ENCODE peak calls at places on chromosomes 3 and 15, in nine cellular contexts. F is pancreas, Q is mammary epithelial cell, W is esophagus squamous epithelium, D is IMR-90, K is ovary, S is endothelial cell of umbilical vein, N is GM23338, E is uterus. R is an unnamed sample.

GRCh38 chr15:98315951-98316350 is 332.4 kb upstream of the IGF1R start:
- DNase-seq in S (no peak), F (no peak), Q (no peak), D (no peak), E (no peak), N (no peak), K (no peak), W (no peak), R (no peak)

GRCh38 chr3:45381168-45381852 is 7.1 kb upstream of the LARS2 start:
- DNase-seq in D (no peak), E (no peak), Q (no peak), F (no peak), S (peak; percentile 3), K (no peak), W (no peak), N (peak; percentile 17), R (peak; percentile 54)

GRCh38 chr15:63502843-63503738 is 1.3 kb upstream of the USP3 start:
- DNase-seq in S (peak; percentile 91), E (peak; percentile 90), F (peak; percentile 94), D (peak; percentile 87), N (peak; percentile 85), K (peak; percentile 75), W (peak; percentile 49), Q (no peak), R (peak; percentile 88)

GRCh38 chr3:12424635-12425319 is 59.5 kb upstream of the TSEN2 start:
- DNase-seq in F (no peak), K (no peak), W (no peak), N (no peak), E (no peak), D (no peak), S (peak; percentile 9), Q (no peak), R (no peak)

GRCh38 chr3:156551261-156551660 is 3.7 kb downstream of the SSR3 start:
- DNase-seq in W (no peak), D (peak; percentile 69), N (no peak), F (no peak), S (no peak), K (no peak), Q (no peak), E (no peak), R (no peak)

GRCh38 chr3:101946906-101947305 is 97.6 kb downstream of the NFKBIZ start:
- DNase-seq in D (no peak), S (no peak), K (no peak), W (no peak), F (no peak), Q (no peak), N (no peak), E (no peak), R (no peak)

GRCh38 chr15:30885814-30886213 is 17.9 kb upstream of the FAN1 start:
- DNase-seq in F (no peak), S (peak; percentile 10), W (no peak), Q (no peak), N (peak; percentile 68), K (no peak), E (no peak), D (peak; percentile 11), R (no peak)

GRCh38 chr3:52754373-52754772 is 16.4 kb downstream of the NEK4 start:
- DNase-seq in S (no peak), F (no peak), K (no peak), E (no peak), Q (no peak), D (peak; percentile 29), W (no peak), N (no peak), R (peak; percentile 12)

GRCh38 chr3:64462203-64463120 is 225.3 kb downstream of the ADAMTS9 start:
- DNase-seq in F (no peak), W (no peak), D (peak; percentile 93), Q (no peak), N (no peak), S (no peak), K (no peak), E (no peak), R (no peak)

GRCh38 chr3:108833616-108834015 is 11.0 kb downstream of the TRAT1 start:
- DNase-seq in D (no peak), E (no peak), F (no peak), S (no peak), W (no peak), N (no peak), Q (no peak), K (no peak), R (no peak)

GRCh38 chr15:83219026-83219425 is 11.4 kb upstream of the HDGFL3 start:
- DNase-seq in E (no peak), W (no peak), Q (peak; percentile 54), F (no peak), S (no peak), K (no peak), N (no peak), D (no peak), R (no peak)

GRCh38 chr3:71521021-71521352 is 62.5 kb downstream of the FOXP1 start:
- DNase-seq in Q (no peak), K (no peak), N (no peak), W (no peak), D (no peak), F (no peak), S (no peak), E (no peak), R (no peak)

GRCh38 chr15:31867536-31868442 is 162.5 kb upstream of the CHRNA7 start:
- DNase-seq in N (peak; percentile 81), W (no peak), K (no peak), D (peak; percentile 38), S (peak; percentile 48), E (peak; percentile 27), Q (peak; percentile 12), F (peak; percentile 65), R (peak; percentile 33)

GRCh38 chr3:103918336-103918735 is 1448.4 kb upstream of the ALCAM start:
- DNase-seq in F (no peak), Q (no peak), D (no peak), W (no peak), N (no peak), K (no peak), S (no peak), E (no peak), R (no peak)

GRCh38 chr15:77060560-77060959 is 10.3 kb downstream of the TSPAN3 start:
- DNase-seq in N (no peak), W (no peak), K (no peak), E (no peak), S (peak; percentile 18), D (peak; percentile 64), Q (no peak), F (no peak), R (no peak)

GRCh38 chr15:92638291-92638708 is 17.3 kb downstream of the FAM174B start:
- DNase-seq in E (no peak), F (peak; percentile 65), W (no peak), D (peak; percentile 20), K (no peak), S (peak; percentile 53), N (no peak), Q (no peak), R (peak; percentile 81)

DNA sequence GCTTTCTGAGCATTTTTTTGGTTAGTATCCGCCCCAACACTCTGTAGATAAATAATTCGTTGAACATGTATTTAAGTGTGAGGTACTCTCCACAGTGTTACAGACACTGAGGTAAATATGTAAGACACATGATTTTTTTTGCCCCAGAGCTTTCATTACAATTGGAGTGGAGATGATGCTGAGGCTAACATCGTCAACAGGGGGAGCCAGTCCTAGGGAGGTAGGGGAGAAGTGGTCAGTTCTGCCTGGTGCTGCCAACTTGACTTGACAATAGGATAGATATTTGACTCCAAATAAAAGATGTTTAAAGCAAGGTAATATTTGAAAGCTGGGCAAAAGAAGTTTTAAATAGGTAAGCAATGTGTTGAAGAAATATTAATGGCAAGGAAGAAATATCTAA is 295.7 kb downstream of the UNC13C start:
- DNase-seq in N (peak; percentile 33), F (no peak), Q (no peak), E (no peak), D (no peak), K (no peak), S (no peak), W (no peak), R (no peak)
- TF ChIP-seq CTCF in N (peak; percentile 50), F (no peak), Q (no peak), E (no peak), D (no peak), K (no peak), S (no peak), W (no peak), R (no peak)

DNA sequence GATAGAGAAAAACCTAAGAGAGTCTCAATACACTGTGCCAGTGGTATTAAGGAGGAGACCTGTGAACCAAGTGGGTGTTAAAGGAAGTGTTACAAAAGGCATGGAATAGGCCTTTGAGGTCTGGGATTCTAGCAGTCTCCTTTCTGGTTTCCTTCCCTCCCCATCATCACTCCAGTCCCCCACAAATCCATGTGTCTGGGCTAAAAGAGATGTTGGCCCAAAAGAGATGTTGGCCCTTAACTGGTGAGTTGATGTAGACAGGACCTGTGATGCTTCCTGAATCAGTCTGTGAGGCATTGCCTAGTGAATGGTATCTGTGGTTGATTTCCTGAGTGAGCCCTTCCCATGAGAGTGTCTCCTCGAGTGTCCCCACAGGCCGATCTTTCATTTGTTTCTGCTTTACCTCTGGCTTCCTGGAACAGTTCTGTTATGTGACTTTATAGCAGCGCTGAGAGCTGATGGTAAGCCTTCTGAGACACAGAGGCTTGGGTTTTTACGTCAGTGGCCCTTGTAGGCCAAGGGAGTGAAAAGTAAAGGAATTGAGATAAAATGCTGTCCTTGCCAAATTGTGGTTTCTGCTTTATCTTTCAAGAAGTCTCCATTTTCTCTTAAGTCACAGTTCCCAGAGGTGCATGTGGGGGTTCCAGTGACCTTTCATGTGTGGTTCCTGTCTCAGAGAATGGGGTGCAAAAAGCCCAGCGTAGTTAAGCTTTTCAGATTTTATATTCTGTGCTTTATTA is 87.8 kb downstream of the KLHL25 start:
- DNase-seq in F (no peak), N (no peak), Q (no peak), S (peak; percentile 70), D (peak; percentile 36), K (peak; percentile 52), E (peak; percentile 65), W (no peak), R (no peak)
- H3K4me3 ChIP-seq in F (no peak overlapping the region), N (no peak overlapping the region), Q (no peak overlapping the region), S (no peak overlapping the region), D (no peak overlapping the region), K (no peak overlapping the region), E (no peak overlapping the region), W (no peak overlapping the region), R (no peak overlapping the region)

GRCh38 chr3:14614189-14614588 is 37.4 kb upstream of the CCDC174 start:
- DNase-seq in Q (peak; percentile 55), D (no peak), S (no peak), K (no peak), N (no peak), W (no peak), F (no peak), E (no peak), R (peak; percentile 33)
- H3K27me3 ChIP-seq in Q (no peaks in the 10 kb centered on the region), D (peaks cover 15% of the 10 kb centered on the region), S (peaks cover 18% of the 10 kb centered on the region), K (no peaks in the 10 kb centered on the region), N (no peaks in the 10 kb centered on the region), W (no peaks in the 10 kb centered on the region), F (no peaks in the 10 kb centered on the region), E (no peaks in the 10 kb centered on the region), R (peaks cover 1% of the 10 kb centered on the region)

DNA sequence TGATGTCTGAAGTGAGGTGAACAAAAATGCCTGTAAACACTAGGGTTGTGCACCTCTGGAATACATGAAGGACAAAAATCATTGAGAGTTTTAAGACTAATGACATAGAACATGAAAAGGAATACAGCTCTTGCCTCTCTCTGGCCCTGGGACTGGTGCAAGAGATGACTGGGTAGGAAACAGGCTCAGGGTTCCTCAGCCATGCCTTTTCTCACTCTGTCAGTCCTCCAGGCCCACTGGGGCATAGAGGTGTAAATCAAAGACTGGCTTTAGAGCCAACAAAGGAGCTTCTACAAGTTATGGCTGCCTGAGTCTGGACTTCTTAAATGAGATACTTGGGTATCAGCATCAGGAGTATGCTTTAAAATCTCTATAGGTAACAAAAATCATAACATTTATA is 554.7 kb upstream of the KCNMB2 start:
- DNase-seq in Q (no peak), N (no peak), F (no peak), E (no peak), D (no peak), W (no peak), S (no peak), K (no peak), R (no peak)
- TF ChIP-seq CTCF in Q (no peak), N (no peak), F (no peak), E (no peak), D (no peak), W (no peak), S (no peak), K (no peak), R (no peak)